ENCODE peak calls at places on chromosomes 5 and 9, in five cellular contexts. Z is gastrocnemius medialis, P is sigmoid colon, M is astrocyte, O is body of pancreas. N is an unnamed sample. For H3K4me1, the result is how much of the 10 kb centered on the place peaks cover.

GRCh38 chr5:107516452-107517184 is 154.1 kb downstream of the EFNA5 start:
- DNase-seq in O (no peak), P (no peak), Z (no peak), M (peak), N (no peak)

GRCh38 chr5:159175547-159175946 is 33.8 kb downstream of the RNF145 start:
- DNase-seq in M (peak), O (no peak), Z (no peak), P (no peak), N (no peak)

GRCh38 chr9:15373201-15373530 is 49.5 kb upstream of the SNAPC3 start:
- DNase-seq in O (no peak), Z (no peak), P (no peak), M (peak), N (no peak)

GRCh38 chr9:32258482-32258881 is 126.0 kb upstream of the ACO1 start:
- DNase-seq in P (no peak), M (no peak), Z (no peak), O (no peak), N (no peak)

GRCh38 chr5:31751620-31752019 is 112.7 kb downstream of the PDZD2 start:
- DNase-seq in O (no peak), M (no peak), P (no peak), Z (no peak), N (no peak)

GRCh38 chr5:180719781-180720180 is 20.1 kb downstream of the OR2Y1 start:
- DNase-seq in P (no peak), M (no peak), Z (no peak), O (no peak), N (no peak)

GRCh38 chr5:119541716-119542115 is 87.6 kb upstream of the FAM170A start:
- DNase-seq in O (no peak), M (no peak), P (no peak), Z (no peak), N (no peak)

GRCh38 chr5:159965031-159965837 is 43.7 kb upstream of the TTC1 start:
- DNase-seq in P (no peak), O (peak), Z (peak), M (peak), N (no peak)

GRCh38 chr9:137366445-137366810 is 56.5 kb downstream of the EXD3 start:
- DNase-seq in M (no peak), P (peak), Z (no peak), O (no peak), N (no peak)

GRCh38 chr9:115008536-115008935 is 78.1 kb upstream of the TNFSF8 start:
- DNase-seq in O (no peak), P (no peak), M (peak), Z (no peak), N (no peak)

GRCh38 chr5:131303537-131303936 is 39.7 kb downstream of the CDC42SE2 start:
- DNase-seq in P (no peak), O (no peak), Z (no peak), M (peak), N (no peak)

GRCh38 chr5:2373631-2374030 is 377.8 kb downstream of the IRX2 start:
- DNase-seq in O (no peak), Z (no peak), P (no peak), M (no peak), N (no peak)

GRCh38 chr5:21802869-21803490 is 1050.2 kb downstream of the CDH12 start:
- DNase-seq in Z (no peak), M (peak), O (no peak), P (no peak), N (no peak)

GRCh38 chr5:140242099-140242498 is 60.8 kb downstream of the PFDN1 start:
- DNase-seq in P (no peak), O (no peak), M (no peak), Z (no peak), N (no peak)

GRCh38 chr9:18208166-18209059 is 265.5 kb upstream of the ADAMTSL1 start:
- DNase-seq in M (peak), P (no peak), Z (no peak), O (peak), N (peak)

GRCh38 chr9:112166176-112167140 is 8.6 kb downstream of the SUSD1 start:
- DNase-seq in P (no peak), O (peak), Z (peak), M (peak), N (no peak)

GRCh38 chr5:146185161-146185560 is 2.7 kb upstream of the LARS1 start:
- DNase-seq in O (no peak), M (no peak), Z (no peak), P (no peak), N (no peak)

GRCh38 chr5:120624021-120624563 is 160.0 kb downstream of the PRR16 start:
- DNase-seq in P (no peak), O (no peak), M (peak), Z (no peak), N (no peak)

GRCh38 chr5:132773601-132774355 is 3.3 kb downstream of the SEPTIN8 start:
- DNase-seq in M (no peak), Z (no peak), O (no peak), P (peak), N (no peak)

GRCh38 chr9:88852794-88853193 is 138.5 kb upstream of the S1PR3 start:
- DNase-seq in O (no peak), Z (peak), M (peak), P (no peak), N (no peak)

GRCh38 chr5:139654464-139654863 is 6.3 kb downstream of the CXXC5 start:
- DNase-seq in M (no peak), P (no peak), Z (no peak), O (no peak), N (no peak)

GRCh38 chr9:37788328-37788727 is 3.5 kb upstream of the EXOSC3 start:
- DNase-seq in Z (no peak), M (no peak), O (no peak), P (no peak), N (no peak)

GRCh38 chr5:37063739-37064138 is 185.4 kb downstream of the CPLANE1 start:
- DNase-seq in P (no peak), O (no peak), M (no peak), Z (no peak), N (no peak)

GRCh38 chr9:13992136-13992798 is 321.7 kb downstream of the NFIB start:
- DNase-seq in Z (no peak), M (no peak), P (no peak), O (no peak), N (no peak)

GRCh38 chr9:16133556-16134227 is 580.8 kb downstream of the CCDC171 start:
- DNase-seq in M (peak), Z (no peak), O (peak), P (no peak), N (peak)

GRCh38 chr9:93886911-93887310 is 68.2 kb downstream of the BARX1 start:
- DNase-seq in P (no peak), M (no peak), O (no peak), Z (no peak), N (no peak)

GRCh38 chr9:129334744-129335080 is 156.7 kb upstream of the IER5L start:
- DNase-seq in Z (no peak), M (no peak), O (no peak), P (no peak), N (no peak)

GRCh38 chr9:125509476-125509875 is 197.5 kb downstream of the MAPKAP1 start:
- DNase-seq in O (no peak), Z (no peak), M (peak), P (no peak), N (no peak)

GRCh38 chr5:134692722-134693121 is 44.1 kb downstream of the SEC24A start:
- DNase-seq in O (no peak), Z (no peak), P (no peak), M (no peak), N (no peak)

GRCh38 chr9:93084471-93084881 is 11.5 kb upstream of the CARD19 start:
- DNase-seq in O (no peak), Z (no peak), P (peak), M (no peak), N (no peak)

GRCh38 chr5:39775458-39776365 is 350.9 kb upstream of the DAB2 start:
- DNase-seq in P (no peak), M (peak), O (no peak), Z (no peak), N (no peak)

GRCh38 chr5:143842920-143843319 is 31.0 kb downstream of the HMHB1 start:
- DNase-seq in P (no peak), Z (no peak), M (no peak), O (no peak), N (no peak)

GRCh38 chr9:3887121-3887797 is 361.5 kb upstream of the RFX3 start:
- DNase-seq in P (no peak), O (no peak), M (no peak), Z (no peak), N (no peak)

GRCh38 chr5:37136694-37137093 is 112.5 kb downstream of the CPLANE1 start:
- DNase-seq in O (no peak), P (no peak), Z (no peak), M (no peak), N (no peak)

GRCh38 chr9:128249558-128249913 is 26.3 kb downstream of the GOLGA2 start:
- DNase-seq in P (no peak), O (no peak), M (no peak), Z (no peak), N (no peak)
- H3K4me1 ChIP-seq in P (under half), O (under half), M (under half), Z (under half), N (under half)

GRCh38 chr5:154355141-154355611 is 90.6 kb upstream of the SAP30L start:
- DNase-seq in M (no peak), Z (no peak), O (peak), P (peak), N (no peak)

GRCh38 chr5:154358410-154359221 is 87.2 kb upstream of the SAP30L start:
- DNase-seq in Z (no peak), O (no peak), P (peak), M (peak), N (no peak)

GRCh38 chr5:154356256-154356655 is 89.5 kb upstream of the SAP30L start:
- DNase-seq in O (no peak), P (peak), M (peak), Z (no peak), N (no peak)

GRCh38 chr5:154359222-154359583 is 86.6 kb upstream of the SAP30L start:
- DNase-seq in P (peak), O (no peak), M (no peak), Z (no peak), N (no peak)

GRCh38 chr5:154356958-154357357 is 88.8 kb upstream of the SAP30L start:
- DNase-seq in Z (no peak), O (no peak), P (peak), M (no peak), N (no peak)
- H3K27ac ChIP-seq in Z (no peak), O (no peak), P (no peak), M (peak), N (no peak)

GRCh38 chr5:16866795-16867584 is 69.1 kb downstream of the MYO10 start:
- DNase-seq in M (peak), O (peak), Z (no peak), P (no peak), N (no peak)
- H3K4me1 ChIP-seq in M (under half), O (under half), Z (under half), P (under half), N (under half)

GRCh38 chr5:43771611-43772031 is 168.6 kb downstream of the NNT start:
- DNase-seq in M (no peak), O (no peak), P (no peak), Z (no peak), N (no peak)
- H3K27ac ChIP-seq in M (no peak), O (no peak), P (no peak), Z (no peak), N (no peak)

GRCh38 chr9:110095238-110095637 is 112.7 kb downstream of the C9orf152 start:
- DNase-seq in Z (no peak), O (no peak), M (peak), P (no peak), N (no peak)

GRCh38 chr9:110093417-110093816 is 114.5 kb downstream of the C9orf152 start:
- DNase-seq in Z (no peak), O (no peak), M (no peak), P (no peak), N (no peak)

GRCh38 chr9:110092792-110093191 is 115.2 kb downstream of the C9orf152 start:
- DNase-seq in O (no peak), Z (no peak), P (no peak), M (no peak), N (no peak)

GRCh38 chr9:110095776-110096175 is 112.2 kb downstream of the C9orf152 start:
- DNase-seq in M (peak), P (no peak), Z (no peak), O (no peak), N (no peak)

GRCh38 chr9:110093871-110094270 is 114.1 kb downstream of the C9orf152 start:
- DNase-seq in M (no peak), O (no peak), P (no peak), Z (no peak), N (no peak)
- H3K4me1 ChIP-seq in M (under half), O (under half), P (under half), Z (under half), N (under half)

DNA sequence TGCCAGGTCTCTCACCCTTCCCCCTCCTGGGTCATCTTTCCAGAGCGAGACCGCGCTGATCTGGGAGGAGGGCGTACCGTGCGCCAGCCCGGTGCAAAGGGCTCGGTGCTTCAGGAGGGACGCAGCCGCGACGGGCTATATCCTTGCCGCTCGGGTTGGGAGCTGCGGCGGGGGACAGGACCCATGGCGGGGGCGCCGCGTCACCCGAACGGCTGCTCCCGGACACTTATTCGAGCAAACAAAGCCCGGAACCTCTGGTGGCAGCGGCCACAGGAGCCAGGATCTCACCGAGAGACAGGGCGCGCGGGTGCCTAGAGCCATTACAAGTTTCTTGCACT is 1.4 kb downstream of the SEMA6A start:
- DNase-seq in Z (no peak), O (peak), P (peak), M (no peak), N (peak)
- H3K27ac ChIP-seq in Z (peak), O (peak), P (peak), M (no peak), N (peak)

GRCh38 chr9:110129460-110129859 is 78.5 kb downstream of the C9orf152 start:
- DNase-seq in P (no peak), Z (no peak), O (no peak), M (no peak), N (no peak)

GRCh38 chr9:110130791-110131416 is 77.1 kb downstream of the C9orf152 start:
- DNase-seq in P (no peak), O (no peak), M (no peak), Z (no peak), N (no peak)

GRCh38 chr9:110130211-110130610 is 77.7 kb downstream of the C9orf152 start:
- DNase-seq in Z (no peak), M (no peak), O (no peak), P (no peak), N (no peak)

GRCh38 chr9:110133059-110133458 is 74.9 kb downstream of the C9orf152 start:
- DNase-seq in P (no peak), Z (no peak), O (no peak), M (no peak), N (no peak)

GRCh38 chr9:110131499-110131898 is 76.5 kb downstream of the C9orf152 start:
- DNase-seq in M (peak), P (no peak), O (no peak), Z (no peak), N (no peak)
- H3K4me1 ChIP-seq in M (half or more), P (under half), O (under half), Z (under half), N (under half)

GRCh38 chr9:97502984-97503861 is 1.8 kb downstream of the TMOD1 start:
- DNase-seq in O (peak), Z (no peak), P (no peak), M (no peak), N (no peak)
- H3K27ac ChIP-seq in O (peak), Z (peak), P (peak), M (no peak), N (peak)